ENCODE peak calls at places on chromosome 16, in five cellular contexts. Q is astrocyte of the cerebellum; T is coronary artery; R is bronchial epithelial cell; O is CD8-positive, alpha-beta T cell. I is an unnamed sample.

GRCh38 chr16:75188832-75189477 is 18.0 kb downstream of the CTRB2 start:
- DNase-seq in Q (no peak), T (no peak), R (peak), O (no peak), I (peak)

GRCh38 chr16:80300876-80301275 is 239.9 kb upstream of the DYNLRB2 start:
- DNase-seq in Q (peak), T (no peak), R (no peak), O (no peak), I (no peak)

GRCh38 chr16:57479422-57480126 is 6.7 kb downstream of the DOK4 start:
- DNase-seq in Q (no peak), T (no peak), R (no peak), O (no peak), I (no peak)

GRCh38 chr16:22284637-22285515 is 12.3 kb upstream of the POLR3E start:
- DNase-seq in Q (no peak), T (no peak), R (no peak), O (no peak), I (no peak)

GRCh38 chr16:19130852-19131808 is 17.4 kb downstream of the ITPRIPL2 start:
- DNase-seq in Q (peak), T (no peak), R (peak), O (no peak), I (no peak)

GRCh38 chr16:50742521-50743150 is 750 bp downstream of the CYLD start:
- DNase-seq in Q (peak), T (no peak), R (peak), O (peak), I (no peak)

GRCh38 chr16:88448461-88449266 is 4.4 kb upstream of the ZFPM1 start:
- DNase-seq in Q (no peak), T (no peak), R (no peak), O (no peak), I (no peak)

GRCh38 chr16:75312875-75313274 is 61.5 kb upstream of the BCAR1 start:
- DNase-seq in Q (no peak), T (no peak), R (no peak), O (no peak), I (no peak)

GRCh38 chr16:74521691-74522090 is 85.2 kb downstream of the GLG1 start:
- DNase-seq in Q (peak), T (no peak), R (no peak), O (no peak), I (no peak)

GRCh38 chr16:6335072-6335471 is 997.6 kb upstream of the RBFOX1 start:
- DNase-seq in Q (no peak), T (no peak), R (no peak), O (no peak), I (no peak)

GRCh38 chr16:75379339-75379738 is 54.0 kb downstream of the CFDP1 start:
- DNase-seq in Q (no peak), T (no peak), R (no peak), O (no peak), I (no peak)

GRCh38 chr16:78212674-78213073 is 113.2 kb downstream of the WWOX start:
- DNase-seq in Q (no peak), T (no peak), R (no peak), O (no peak), I (no peak)

GRCh38 chr16:85856054-85856453 is 42.9 kb upstream of the IRF8 start:
- DNase-seq in Q (no peak), T (no peak), R (no peak), O (peak), I (no peak)

GRCh38 chr16:11602321-11602720 is 15.6 kb upstream of the LITAF start:
- DNase-seq in Q (no peak), T (no peak), R (no peak), O (no peak), I (no peak)

GRCh38 chr16:16144416-16144815 is 78.9 kb downstream of the ABCC6 start:
- DNase-seq in Q (no peak), T (no peak), R (peak), O (no peak), I (no peak)

GRCh38 chr16:75385507-75386152 is 47.7 kb downstream of the CFDP1 start:
- DNase-seq in Q (peak), T (no peak), R (peak), O (no peak), I (no peak)

GRCh38 chr16:80984124-80984892 is 22.4 kb downstream of the CMC2 start:
- DNase-seq in Q (no peak), T (no peak), R (no peak), O (no peak), I (no peak)

GRCh38 chr16:27238591-27238990 is 30.0 kb downstream of the NSMCE1 start:
- DNase-seq in Q (no peak), T (peak), R (no peak), O (no peak), I (no peak)

GRCh38 chr16:66427451-66427860 is 361 bp downstream of the BEAN1 start:
- DNase-seq in Q (no peak), T (no peak), R (no peak), O (no peak), I (no peak)

GRCh38 chr16:58678716-58679115 is 5.9 kb downstream of the SLC38A7 start:
- DNase-seq in Q (no peak), T (no peak), R (peak), O (no peak), I (peak)
- TF ChIP-seq CTCF in Q (no peak), T (peak), R (peak), O (no peak), I (peak)

GRCh38 chr16:61148930-61149329 is 887.3 kb downstream of the CDH8 start:
- DNase-seq in Q (no peak), T (no peak), R (no peak), O (no peak), I (no peak)
- TF ChIP-seq CTCF in Q (no peak), T (no peak), R (no peak), O (no peak), I (peak)

GRCh38 chr16:29784901-29785500 is 5.5 kb upstream of the KIF22 start:
- DNase-seq in Q (no peak), T (peak), R (no peak), O (peak), I (peak)
- TF ChIP-seq CTCF in Q (peak), T (peak), R (peak), O (peak), I (peak)

GRCh38 chr16:1330260-1330914 is 3.1 kb upstream of the BAIAP3 start:
- DNase-seq in Q (no peak), T (no peak), R (no peak), O (no peak), I (no peak)
- TF ChIP-seq CTCF in Q (peak), T (no peak), R (peak), O (no peak), I (peak)

GRCh38 chr16:31331807-31332301 is 23.1 kb upstream of the ITGAX start:
- DNase-seq in Q (no peak), T (no peak), R (no peak), O (no peak), I (no peak)

GRCh38 chr16:31334934-31335333 is 20.0 kb upstream of the ITGAX start:
- DNase-seq in Q (no peak), T (no peak), R (no peak), O (no peak), I (no peak)

GRCh38 chr16:31335431-31335830 is 19.5 kb upstream of the ITGAX start:
- DNase-seq in Q (no peak), T (no peak), R (no peak), O (no peak), I (no peak)

GRCh38 chr16:31332544-31332943 is 22.4 kb upstream of the ITGAX start:
- DNase-seq in Q (no peak), T (no peak), R (no peak), O (no peak), I (no peak)

DNA sequence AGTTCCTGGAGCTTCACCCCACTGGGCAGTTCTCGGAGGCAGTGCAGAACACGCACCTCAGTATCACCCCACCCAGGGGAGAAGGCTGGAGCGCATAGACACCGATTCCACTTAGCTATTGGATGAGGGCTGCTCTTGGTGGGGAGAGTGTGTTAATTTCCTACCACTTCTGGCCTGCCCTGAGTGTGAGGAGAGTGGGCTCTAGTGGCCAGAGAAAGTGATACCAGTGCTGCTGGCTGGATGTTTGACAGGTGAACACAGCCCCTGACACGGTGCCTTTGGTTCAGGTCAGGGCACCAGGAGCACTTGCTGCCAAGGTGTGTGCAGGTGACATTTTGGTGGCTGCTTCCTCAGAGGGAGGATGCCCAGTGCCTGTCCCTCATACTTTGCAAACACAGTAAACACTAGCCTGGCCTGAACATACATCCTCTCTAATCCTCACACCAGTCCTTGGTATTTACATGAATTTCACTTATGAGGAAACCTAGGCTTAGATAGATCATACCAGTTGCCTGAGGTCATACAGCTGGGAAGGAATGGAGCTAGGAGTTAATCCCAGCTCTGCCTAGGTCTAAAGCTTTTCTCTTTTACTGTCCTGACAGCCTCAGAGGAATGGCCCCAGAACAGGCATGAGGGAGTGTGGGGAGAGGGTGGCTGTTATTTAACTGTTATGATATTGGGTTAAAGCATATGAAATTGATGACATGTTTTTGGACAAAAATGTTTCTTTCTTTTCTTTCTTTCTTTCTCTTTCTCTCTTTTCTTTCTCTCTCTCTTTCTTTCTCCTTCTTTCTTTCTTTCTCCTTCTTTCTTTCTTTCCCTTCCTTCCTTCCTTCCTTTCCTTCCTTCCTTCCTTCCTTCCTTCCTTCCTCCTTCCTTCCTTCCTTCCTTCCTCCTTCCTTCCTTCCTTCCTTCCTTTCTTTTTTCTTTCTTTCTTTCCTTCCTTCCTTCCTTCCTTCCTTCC is 21.0 kb upstream of the ITGAX start:
- DNase-seq in Q (no peak), T (no peak), R (peak), O (no peak), I (no peak)
- TF ChIP-seq CTCF in Q (no peak), T (no peak), R (peak), O (peak), I (peak)

DNA sequence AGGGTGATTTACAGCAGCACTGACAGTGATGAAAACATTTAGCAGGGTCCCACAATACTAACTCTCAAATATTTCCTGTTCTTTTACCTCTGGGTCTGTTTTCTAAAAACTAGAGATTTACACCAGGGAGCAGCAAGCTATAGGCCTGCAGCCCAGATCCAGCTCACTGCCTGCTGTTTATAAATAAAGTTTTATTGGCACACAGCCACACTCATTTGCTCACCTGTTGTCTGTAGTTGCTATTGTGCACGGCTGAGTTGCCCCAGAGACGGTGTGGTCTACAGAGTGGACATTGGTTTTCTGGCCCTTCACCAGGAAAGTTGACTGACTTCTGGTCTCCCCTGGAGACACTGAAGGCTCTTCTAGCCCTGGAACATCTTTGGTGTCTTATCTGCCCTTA is 16.3 kb upstream of the JPT2 start:
- DNase-seq in Q (no peak), T (no peak), R (no peak), O (no peak), I (no peak)
- TF ChIP-seq CTCF in Q (no peak), T (no peak), R (no peak), O (no peak), I (no peak)

DNA sequence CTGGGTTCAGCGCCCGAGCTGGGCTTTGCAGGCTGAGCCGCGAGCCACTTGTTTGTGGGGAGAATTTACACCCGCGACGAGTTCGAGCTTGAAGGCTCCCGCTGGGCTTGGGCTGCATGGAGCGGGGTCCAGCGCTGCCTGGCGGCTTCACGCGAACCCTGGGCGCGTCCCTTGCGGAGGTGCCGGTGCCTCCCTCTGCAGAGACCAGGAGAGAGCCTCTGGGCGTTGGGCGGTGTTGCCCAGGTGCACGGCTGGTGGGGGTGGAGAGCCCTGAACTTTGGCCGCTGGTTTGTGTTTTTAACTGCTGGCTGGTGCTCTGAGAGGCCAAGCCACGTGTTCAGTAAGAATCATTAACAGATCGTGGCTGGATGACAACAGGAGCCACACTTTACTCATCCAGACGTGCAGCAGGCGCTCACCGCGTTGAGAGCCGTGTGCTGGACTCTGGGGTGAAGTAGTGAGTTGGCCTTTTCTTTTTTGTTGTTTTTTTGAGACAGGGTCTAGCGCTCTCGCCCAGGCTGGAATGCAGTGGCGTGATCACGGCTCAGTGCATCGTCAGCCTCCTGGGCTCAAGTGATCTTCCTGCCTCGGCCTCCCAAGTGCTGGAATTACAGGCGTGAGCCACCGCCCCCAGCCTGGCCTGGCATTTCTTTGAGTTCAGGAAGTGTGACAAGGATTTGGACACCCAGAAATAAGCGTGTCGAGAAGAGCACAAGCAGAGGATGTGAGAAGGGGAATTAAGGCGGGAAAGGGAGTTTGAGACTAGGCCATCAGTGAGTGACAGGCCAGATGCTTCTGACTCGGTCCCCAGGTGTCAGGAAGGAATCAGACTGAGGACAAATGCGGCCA is 827 bp downstream of the CDK10 start:
- DNase-seq in Q (no peak), T (peak), R (peak), O (no peak), I (peak)
- TF ChIP-seq CTCF in Q (peak), T (no peak), R (peak), O (no peak), I (peak)